ENCODE peak calls at places on chromosomes 13 and 19, in four cellular contexts. Q is PC-9, V is cardiac muscle cell, O is transverse colon. L is an unnamed sample. For H3K4me1 and H3K36me3, the result is how much of the 10 kb centered on the place peaks cover.

GRCh38 chr19:10270180-10270615 is 722 bp upstream of the ICAM1 start:
- DNase-seq in V (no peak), Q (no peak), O (peak), L (no peak)

GRCh38 chr19:19062454-19063182 is 1.2 kb upstream of the SLC25A42 start:
- DNase-seq in V (no peak), O (no peak), Q (no peak), L (no peak)

GRCh38 chr13:38090913-38091312 is 221.3 kb upstream of the TRPC4 start:
- DNase-seq in Q (no peak), O (no peak), V (no peak), L (no peak)

GRCh38 chr19:17803264-17803896 is 8.4 kb downstream of the B3GNT3 start:
- DNase-seq in O (no peak), Q (no peak), V (no peak), L (no peak)

GRCh38 chr13:42102961-42103688 is 54.7 kb downstream of the DGKH start:
- DNase-seq in Q (no peak), O (no peak), V (no peak), L (no peak)

GRCh38 chr19:13717194-13717643 is 47.1 kb upstream of the MRI1 start:
- DNase-seq in O (no peak), V (no peak), Q (no peak), L (no peak)

GRCh38 chr13:112892759-112893569 is 76.0 kb upstream of the MCF2L start:
- DNase-seq in Q (no peak), O (peak), V (no peak), L (peak)

GRCh38 chr13:78660130-78660857 is 1.3 kb upstream of the OBI1 start:
- DNase-seq in Q (no peak), O (peak), V (no peak), L (no peak)

GRCh38 chr19:50830266-50831025 is 2.9 kb downstream of the KLK15 start:
- DNase-seq in O (peak), V (no peak), Q (peak), L (no peak)

GRCh38 chr19:50831026-50831396 is 2.4 kb downstream of the KLK15 start:
- DNase-seq in O (no peak), Q (no peak), V (no peak), L (no peak)

GRCh38 chr19:50826492-50827240 is 3.1 kb upstream of the KLK1 start:
- DNase-seq in O (no peak), Q (no peak), V (no peak), L (no peak)

GRCh38 chr19:50829801-50830200 is 3.6 kb downstream of the KLK15 start:
- DNase-seq in O (no peak), V (no peak), Q (no peak), L (no peak)

GRCh38 chr19:50827476-50827875 is 3.9 kb upstream of the KLK1 start:
- DNase-seq in V (no peak), Q (no peak), O (no peak), L (no peak)
- H3K4me1 ChIP-seq in V (under half), Q (under half), O (under half), L (under half)

DNA sequence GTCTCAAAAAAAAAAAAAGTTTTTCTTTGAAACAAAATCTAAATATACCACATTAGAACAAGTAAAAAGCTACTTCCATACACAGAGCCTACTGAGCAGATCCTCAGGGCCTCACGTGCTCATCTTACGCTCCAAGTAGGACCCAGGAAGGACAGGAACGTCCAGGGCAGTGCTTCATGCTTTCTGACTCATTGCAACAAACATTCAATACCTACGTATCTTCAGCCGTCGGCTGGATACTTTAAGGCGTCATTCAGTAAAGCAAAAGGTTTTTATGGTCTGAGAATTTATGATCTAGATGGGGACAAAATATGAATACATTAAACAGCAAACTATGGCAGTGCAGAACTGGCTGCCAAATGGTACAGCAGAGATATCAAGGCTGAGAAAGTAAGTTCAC is 20.6 kb downstream of the CARS2 start:
- DNase-seq in O (no peak), V (no peak), Q (no peak), L (peak)
- H3K36me3 ChIP-seq in O (under half), V (under half), Q (under half), L (under half)

DNA sequence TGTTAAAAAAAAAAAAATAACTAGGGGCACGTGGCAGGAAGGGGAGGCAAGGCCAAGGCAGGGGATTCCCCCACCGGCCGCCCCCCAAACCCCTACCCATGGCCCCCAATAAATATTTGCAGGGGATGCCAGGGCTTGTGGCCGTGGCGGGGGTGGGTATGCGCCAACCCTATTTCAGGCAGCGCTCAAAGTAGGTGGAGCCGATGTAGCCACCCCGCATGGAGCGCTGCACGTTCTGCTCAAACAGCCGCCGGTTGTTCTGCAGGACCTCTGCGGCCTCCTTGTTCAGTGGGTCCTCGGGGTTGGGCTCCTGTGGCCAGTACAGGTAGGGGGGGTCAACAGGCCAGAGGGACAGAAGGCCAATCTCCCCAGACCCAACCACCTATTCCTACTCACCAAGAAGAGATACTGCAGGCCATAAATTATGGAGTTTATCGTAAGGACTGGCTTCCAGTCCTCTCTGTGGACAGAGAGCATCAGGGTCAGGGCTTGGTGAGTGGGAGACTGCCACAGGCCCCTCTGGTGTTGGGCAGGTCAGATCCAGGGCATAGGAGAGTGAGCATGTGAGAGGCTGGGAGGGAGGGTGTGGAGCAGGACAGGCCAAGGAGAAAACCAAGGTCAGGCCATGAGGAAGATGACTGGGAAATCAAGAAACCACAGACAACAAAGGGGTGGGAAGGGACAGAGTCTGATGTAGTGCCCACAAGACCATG is 1.2 kb upstream of the CHMP2A start:
- DNase-seq in V (no peak), Q (no peak), O (no peak), L (peak)
- H3K4me3 ChIP-seq in V (no peak), Q (no peak), O (no peak), L (no peak)

GRCh38 chr19:55115446-55116065 is 1.9 kb downstream of the PPP1R12C start:
- DNase-seq in O (no peak), V (no peak), Q (no peak), L (peak)

GRCh38 chr19:55116232-55117062 is 990 bp downstream of the PPP1R12C start:
- DNase-seq in Q (peak), V (no peak), O (peak), L (peak)

GRCh38 chr19:55112781-55113569 is 4.5 kb downstream of the PPP1R12C start:
- DNase-seq in V (no peak), O (no peak), Q (no peak), L (peak)

GRCh38 chr19:55113570-55114039 is 3.8 kb downstream of the PPP1R12C start:
- DNase-seq in O (peak), V (peak), Q (no peak), L (peak)

DNA sequence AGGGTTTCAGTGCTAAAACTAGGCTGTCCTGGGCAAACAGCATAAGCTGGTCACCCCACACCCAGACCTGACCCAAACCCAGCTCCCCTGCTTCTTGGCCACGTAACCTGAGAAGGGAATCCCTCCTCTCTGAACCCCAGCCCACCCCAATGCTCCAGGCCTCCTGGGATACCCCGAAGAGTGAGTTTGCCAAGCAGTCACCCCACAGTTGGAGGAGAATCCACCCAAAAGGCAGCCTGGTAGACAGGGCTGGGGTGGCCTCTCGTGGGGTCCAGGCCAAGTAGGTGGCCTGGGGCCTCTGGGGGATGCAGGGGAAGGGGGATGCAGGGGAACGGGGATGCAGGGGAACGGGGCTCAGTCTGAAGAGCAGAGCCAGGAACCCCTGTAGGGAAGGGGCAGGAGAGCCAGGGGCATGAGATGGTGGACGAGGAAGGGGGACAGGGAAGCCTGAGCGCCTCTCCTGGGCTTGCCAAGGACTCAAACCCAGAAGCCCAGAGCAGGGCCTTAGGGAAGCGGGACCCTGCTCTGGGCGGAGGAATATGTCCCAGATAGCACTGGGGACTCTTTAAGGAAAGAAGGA is 2.8 kb downstream of the PPP1R12C start:
- DNase-seq in V (no peak), Q (no peak), O (no peak), L (no peak)
- H3K4me1 ChIP-seq in V (under half), Q (under half), O (under half), L (under half)

DNA sequence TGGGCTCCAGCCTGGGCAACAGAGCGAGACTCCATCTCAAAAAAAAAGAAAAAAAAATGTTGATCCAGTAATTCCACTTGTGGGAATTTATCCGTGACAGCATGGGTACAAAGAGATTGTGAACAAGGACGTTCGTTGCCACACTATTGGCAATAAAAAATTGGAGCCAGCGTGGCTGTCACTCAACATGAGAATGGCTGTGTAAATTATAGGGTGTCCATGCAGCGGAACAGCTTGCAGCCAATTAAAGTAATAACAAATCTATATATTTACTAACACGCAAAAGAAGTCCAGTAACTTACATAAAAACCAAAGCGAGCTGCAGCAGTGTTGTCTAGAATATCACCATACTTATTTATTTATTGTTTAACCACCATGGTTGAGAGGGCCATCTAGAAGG is 19.3 kb downstream of the DPF1 start:
- DNase-seq in Q (no peak), V (no peak), O (no peak), L (no peak)
- H3K36me3 ChIP-seq in Q (under half), V (under half), O (under half), L (under half)

DNA sequence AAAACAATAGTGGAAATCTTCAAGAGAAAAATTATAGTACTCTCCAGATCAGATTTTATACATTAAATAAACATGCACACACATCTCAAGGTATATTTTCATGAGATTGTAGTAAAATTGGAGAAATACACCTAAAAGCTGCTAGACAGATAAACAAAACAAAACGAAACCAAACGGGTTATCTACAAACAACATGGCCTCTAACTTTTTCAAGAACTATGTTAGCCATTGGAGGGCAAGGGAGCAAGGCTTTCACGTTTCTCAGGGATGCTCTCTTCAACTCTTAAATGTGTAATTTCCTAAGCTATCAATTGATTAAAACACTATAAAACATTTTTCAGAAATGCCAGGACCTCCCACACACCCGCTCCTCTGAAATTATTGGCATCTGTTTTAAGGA is 1262.4 kb upstream of the PCDH20 start:
- DNase-seq in O (no peak), Q (no peak), V (no peak), L (no peak)
- H3K4me3 ChIP-seq in O (no peak), Q (no peak), V (no peak), L (no peak)

GRCh38 chr19:45178262-45179062 is at the start of gene BLOC1S3:
- DNase-seq in O (peak), V (peak), Q (peak), L (peak)
- H3K4me1 ChIP-seq in O (under half), V (under half), Q (under half), L (under half)

GRCh38 chr19:15368798-15369593 is 10.6 kb downstream of the AKAP8 start:
- DNase-seq in V (no peak), O (no peak), Q (no peak), L (no peak)
- H3K36me3 ChIP-seq in V (half or more), O (half or more), Q (under half), L (under half)

DNA sequence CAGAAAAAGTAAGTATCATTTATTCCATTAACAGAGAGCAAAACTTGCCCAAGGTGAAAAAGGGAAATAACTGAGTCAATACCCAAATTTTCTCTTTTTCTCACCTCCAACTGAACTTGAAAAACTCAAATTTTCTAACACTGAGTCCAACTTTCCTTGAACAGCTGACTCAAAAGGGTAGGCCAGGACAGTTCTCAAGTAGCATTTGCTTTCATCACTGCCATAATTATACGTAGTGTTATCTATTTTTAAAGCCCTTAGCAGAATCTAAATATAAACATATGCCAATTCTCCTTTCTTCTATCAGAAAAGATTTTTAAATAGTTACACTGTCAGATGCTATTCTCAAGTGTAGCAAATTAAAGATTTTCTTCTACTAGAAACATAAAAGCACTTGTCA is 3.5 kb downstream of the N4BP2L2 start:
- DNase-seq in V (no peak), Q (no peak), O (no peak), L (no peak)
- H3K4me3 ChIP-seq in V (no peak), Q (no peak), O (no peak), L (no peak)

GRCh38 chr13:50116430-50116973 is 101.3 kb downstream of the KCNRG start:
- DNase-seq in Q (no peak), V (no peak), O (no peak), L (no peak)
- H3K4me1 ChIP-seq in Q (under half), V (under half), O (under half), L (under half)